ENCODE peak calls at places on chromosomes 11 and 22, in eight cellular contexts. F is ELR, H is esophagus squamous epithelium, T is body of pancreas, X is retina, U is SK-MEL-5, G is right lobe of liver, Q is AG08396. C is an unnamed sample.

GRCh38 chr11:66289548-66290331 is 797 bp upstream of the YIF1A start:
- DNase-seq in H (no peak), U (no peak), X (no peak), T (peak; percentile 81), F (peak; percentile 81), G (peak; percentile 71), Q (peak; percentile 85), C (peak; percentile 86)

GRCh38 chr11:130340671-130341319 is 26.1 kb upstream of the ZBTB44 start:
- DNase-seq in Q (no peak), G (no peak), H (no peak), F (no peak), U (no peak), X (no peak), T (no peak), C (peak; percentile 44)

GRCh38 chr11:68031136-68031459 is 617 bp downstream of the NDUFS8 start:
- DNase-seq in U (no peak), F (peak; percentile 40), H (no peak), X (no peak), T (no peak), Q (no peak), G (no peak), C (peak; percentile 60)

GRCh38 chr22:45743687-45744086 is 72.1 kb downstream of the ATXN10 start:
- DNase-seq in X (no peak), F (no peak), T (no peak), U (no peak), H (no peak), G (no peak), Q (no peak), C (peak; percentile 15)

GRCh38 chr11:6531267-6531752 is 34.2 kb downstream of the DNHD1 start:
- DNase-seq in F (peak; percentile 67), X (peak; percentile 66), G (no peak), T (no peak), Q (peak; percentile 56), U (peak; percentile 78), H (no peak), C (peak; percentile 68)

GRCh38 chr11:19954899-19955298 is 205.4 kb downstream of the DBX1 start:
- DNase-seq in U (no peak), H (no peak), F (peak; percentile 24), G (peak; percentile 74), Q (no peak), X (no peak), T (peak; percentile 33), C (peak; percentile 53)

GRCh38 chr11:119635041-119635745 is 93.8 kb downstream of the NECTIN1 start:
- DNase-seq in H (no peak), U (no peak), G (no peak), F (no peak), T (no peak), X (no peak), Q (no peak), C (no peak)

GRCh38 chr11:1238767-1239595 is 16.1 kb downstream of the MUC5B start:
- DNase-seq in T (peak; percentile 66), G (peak; percentile 70), Q (no peak), H (no peak), X (no peak), F (no peak), U (no peak), C (no peak)

GRCh38 chr11:1219836-1220810 is 2.7 kb upstream of the MUC5B start:
- DNase-seq in Q (no peak), T (no peak), U (no peak), F (no peak), H (no peak), G (peak; percentile 37), X (no peak), C (no peak)

GRCh38 chr22:35739642-35740041 is 22.0 kb downstream of the APOL5 start:
- DNase-seq in U (peak; percentile 53), H (no peak), F (peak; percentile 28), Q (no peak), X (no peak), G (no peak), T (no peak), C (peak; percentile 40)

GRCh38 chr22:41768420-41768819 is 32.1 kb upstream of the CCDC134 start:
- DNase-seq in U (no peak), H (no peak), Q (no peak), X (no peak), G (no peak), F (peak; percentile 82), T (no peak), C (peak; percentile 36)

GRCh38 chr11:26045082-26045481 is 286.8 kb upstream of the ANO3 start:
- DNase-seq in G (no peak), X (no peak), U (no peak), H (no peak), Q (no peak), T (no peak), F (peak; percentile 27), C (no peak)